ENCODE peak calls at places on chromosome 13, in seven cellular contexts. Y, G, I, S, P, O and U are unnamed samples.

GRCh38 chr13:72437458-72437857 is 290.0 kb downstream of the MZT1 start:
- DNase-seq in S (no peak), P (no peak), Y (no peak), G (no peak), I (no peak), O (no peak), U (no peak)

GRCh38 chr13:24271611-24272451 is 37.5 kb upstream of the C1QTNF9 start:
- DNase-seq in O (no peak), I (peak), Y (peak), G (no peak), P (no peak), S (peak), U (peak)

GRCh38 chr13:45500492-45501174 is 35.9 kb downstream of the COG3 start:
- DNase-seq in G (no peak), S (no peak), O (no peak), I (no peak), P (no peak), Y (no peak), U (no peak)

GRCh38 chr13:106417467-106418110 is 117.9 kb downstream of the EFNB2 start:
- DNase-seq in I (no peak), O (no peak), G (no peak), P (no peak), Y (no peak), S (no peak), U (no peak)

GRCh38 chr13:36954542-36954941 is 34.5 kb upstream of the SMAD9 start:
- DNase-seq in S (no peak), Y (no peak), G (no peak), I (no peak), P (no peak), O (no peak), U (no peak)

GRCh38 chr13:28636677-28637317 is 22.1 kb upstream of the POMP start:
- DNase-seq in O (no peak), Y (peak), I (no peak), G (peak), P (no peak), S (peak), U (no peak)

GRCh38 chr13:45315520-45316167 is 25.3 kb downstream of the TPT1 start:
- DNase-seq in I (no peak), Y (no peak), S (no peak), O (no peak), G (no peak), P (no peak), U (no peak)

GRCh38 chr13:25046985-25047660 is 48.8 kb upstream of the PABPC3 start:
- DNase-seq in O (no peak), S (no peak), G (no peak), I (peak), Y (peak), P (no peak), U (peak)

GRCh38 chr13:108958013-108958376 is 328.6 kb downstream of the MYO16 start:
- DNase-seq in I (no peak), Y (no peak), O (no peak), S (no peak), G (no peak), P (no peak), U (no peak)

DNA sequence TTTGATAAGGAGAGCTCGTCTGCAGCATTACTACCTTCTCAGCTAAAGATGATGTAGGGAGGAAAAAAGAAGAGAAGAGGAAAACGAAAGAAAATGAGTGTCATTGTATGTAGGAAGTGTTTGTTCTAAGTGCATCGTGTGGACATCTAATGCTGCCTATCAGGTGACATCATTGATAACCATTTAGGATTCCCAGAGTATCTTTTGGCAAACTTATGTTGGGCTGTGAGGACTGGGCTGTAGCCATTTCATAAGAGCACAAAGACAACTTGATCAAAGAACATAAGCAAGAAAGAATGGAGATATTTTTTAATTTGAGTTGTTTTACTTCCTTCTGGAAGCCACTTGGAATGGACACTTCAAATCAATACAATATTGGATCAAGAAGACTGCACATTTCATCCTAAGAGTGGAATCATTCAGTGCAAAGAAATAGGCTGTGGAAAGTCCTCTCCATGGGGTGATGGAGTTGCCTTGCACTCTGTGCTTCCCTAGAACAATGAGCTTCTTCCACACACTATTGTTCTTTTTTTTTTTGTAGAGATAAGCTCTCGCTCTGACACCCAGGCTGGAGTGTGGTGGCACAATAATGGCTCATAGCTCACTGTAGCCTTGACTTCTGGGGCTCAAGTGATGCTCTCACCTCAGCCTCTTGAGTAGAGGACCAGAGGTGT is 52.4 kb upstream of the UBL3 start:
- DNase-seq in Y (no peak), P (no peak), S (no peak), I (no peak), O (no peak), G (no peak), U (no peak)
- H3K27ac ChIP-seq in Y (no peak), P (no peak), S (no peak), I (peak), O (no peak), G (no peak), U (peak)

DNA sequence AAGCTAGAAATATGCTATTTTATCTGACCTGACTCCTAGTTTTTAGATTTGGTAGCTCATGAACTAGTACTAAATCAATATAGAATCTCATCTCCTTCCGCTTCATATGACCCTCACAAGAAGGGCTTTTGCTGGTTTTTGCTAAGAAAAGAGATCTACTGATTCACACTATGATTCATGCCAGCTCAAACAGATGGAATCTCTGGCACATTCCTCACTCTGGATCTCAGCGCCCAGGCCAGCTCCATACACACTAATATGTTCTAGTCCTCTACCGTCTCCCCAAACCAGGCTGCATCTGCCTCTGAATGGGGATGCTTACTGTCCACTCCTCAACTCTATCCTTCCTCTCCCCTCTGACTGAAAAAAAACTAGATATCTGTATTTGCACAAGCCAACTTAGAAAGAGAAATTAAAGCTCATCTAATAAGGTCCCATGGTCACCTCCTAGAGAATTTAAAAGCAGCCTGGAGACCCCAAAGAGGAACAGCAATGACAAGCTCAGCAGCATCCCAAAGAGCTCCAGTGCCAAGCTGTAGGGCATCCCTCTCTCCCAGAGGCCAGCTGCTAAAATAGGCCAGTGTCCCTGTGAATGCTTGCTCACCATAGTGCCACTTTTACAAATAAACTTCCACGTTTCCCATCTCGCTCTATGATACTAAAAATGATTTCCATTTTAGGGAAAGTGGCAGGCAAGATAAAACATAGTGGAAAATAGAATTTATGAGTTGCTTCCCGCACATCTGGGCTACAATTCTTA is 74.9 kb downstream of the LHFPL6 start:
- DNase-seq in P (no peak), G (no peak), S (no peak), O (peak), I (peak), Y (no peak), U (no peak)
- H3K27ac ChIP-seq in P (no peak), G (no peak), S (peak), O (no peak), I (no peak), Y (no peak), U (no peak)

GRCh38 chr13:98201178-98201577 is 24.1 kb upstream of the RNF113B start:
- DNase-seq in I (no peak), P (no peak), Y (no peak), S (no peak), O (no peak), G (no peak), U (no peak)

GRCh38 chr13:98199480-98199879 is 22.4 kb upstream of the RNF113B start:
- DNase-seq in I (no peak), S (no peak), O (no peak), P (no peak), Y (no peak), G (no peak), U (no peak)

GRCh38 chr13:98200211-98200878 is 23.3 kb upstream of the RNF113B start:
- DNase-seq in Y (no peak), I (no peak), O (no peak), G (no peak), S (no peak), P (no peak), U (no peak)

GRCh38 chr13:98202026-98202425 is 25.0 kb upstream of the RNF113B start:
- DNase-seq in O (no peak), P (no peak), Y (peak), S (no peak), I (no peak), G (no peak), U (no peak)

GRCh38 chr13:98198683-98199082 is 21.6 kb upstream of the RNF113B start:
- DNase-seq in O (no peak), S (no peak), I (no peak), Y (no peak), G (no peak), P (no peak), U (no peak)
- H3K27ac ChIP-seq in O (no peak), S (no peak), I (no peak), Y (no peak), G (no peak), P (no peak), U (no peak)

DNA sequence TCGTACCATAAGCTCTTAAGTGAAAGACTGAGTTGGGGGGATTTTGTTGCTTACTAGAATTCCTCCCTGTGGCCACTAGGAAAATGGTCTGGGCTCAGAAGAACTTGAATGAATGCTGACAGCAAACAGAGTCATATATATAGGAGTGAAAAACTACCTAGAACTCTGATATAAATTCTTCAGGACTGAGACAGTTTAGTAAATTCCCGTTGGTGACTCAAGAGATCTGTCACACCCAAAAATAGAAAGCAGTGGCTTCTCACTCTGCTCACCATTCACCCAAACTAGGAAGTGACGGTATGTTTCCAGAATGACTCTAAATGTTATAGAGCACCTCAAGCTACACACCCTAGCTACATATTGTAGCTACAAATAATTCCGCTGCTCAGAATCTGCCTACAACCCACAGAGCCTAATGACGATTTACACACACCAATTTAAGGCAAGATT is 116.2 kb downstream of the TBC1D4 start:
- DNase-seq in I (no peak), G (no peak), P (no peak), Y (no peak), S (no peak), O (no peak), U (no peak)
- H3K27ac ChIP-seq in I (no peak), G (no peak), P (no peak), Y (no peak), S (peak), O (peak), U (no peak)

GRCh38 chr13:114140909-114141255 is 8.5 kb upstream of the RASA3 start:
- DNase-seq in O (no peak), S (no peak), G (no peak), I (no peak), P (no peak), Y (no peak), U (no peak)
- H3K27ac ChIP-seq in O (no peak), S (no peak), G (no peak), I (no peak), P (no peak), Y (no peak), U (no peak)

DNA sequence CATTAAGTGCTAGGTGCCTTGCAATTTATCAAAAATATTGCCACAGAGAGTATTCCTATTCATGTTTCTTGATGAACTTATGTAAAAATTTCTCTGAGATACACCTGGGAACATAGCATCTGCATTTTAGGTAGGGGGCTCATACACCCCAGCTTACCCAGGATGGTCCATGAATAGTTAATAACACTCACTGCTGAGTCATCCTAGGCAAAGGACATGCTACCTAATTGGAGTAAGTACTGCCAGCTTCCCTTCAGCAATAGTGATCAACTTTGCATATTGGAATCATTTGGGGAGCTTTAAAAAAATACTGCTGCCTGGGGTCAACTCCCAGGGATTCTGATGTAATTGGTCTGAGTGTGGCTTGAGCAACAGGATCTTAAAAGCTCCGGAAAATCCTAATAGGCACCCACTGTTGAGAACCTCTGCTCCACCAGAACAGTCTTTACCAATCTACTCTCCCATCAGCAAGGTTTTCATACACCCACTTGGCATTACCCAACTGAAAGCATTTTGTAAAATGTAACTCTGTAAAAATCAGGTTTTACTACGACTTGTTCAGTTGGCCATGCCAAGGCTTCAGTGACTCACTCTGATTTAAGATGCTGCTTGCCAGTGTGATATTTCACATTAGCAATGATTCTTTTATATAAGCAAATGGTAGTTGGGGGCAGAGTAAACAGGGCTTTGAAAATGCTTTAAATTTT is 67.2 kb upstream of the FNDC3A start:
- DNase-seq in G (no peak), I (no peak), S (no peak), P (no peak), O (no peak), Y (no peak), U (no peak)
- H3K27ac ChIP-seq in G (no peak), I (no peak), S (no peak), P (no peak), O (no peak), Y (no peak), U (no peak)

GRCh38 chr13:113220877-113221276 is 11.5 kb downstream of the CUL4A start:
- DNase-seq in P (no peak), I (no peak), O (no peak), S (no peak), G (no peak), Y (peak), U (no peak)
- H3K27ac ChIP-seq in P (no peak), I (no peak), O (peak), S (peak), G (no peak), Y (no peak), U (no peak)

GRCh38 chr13:94079876-94080275 is 399.6 kb downstream of the DCT start:
- DNase-seq in G (no peak), P (no peak), I (no peak), Y (no peak), O (no peak), S (no peak), U (no peak)
- H3K27ac ChIP-seq in G (no peak), P (no peak), I (no peak), Y (no peak), O (no peak), S (no peak), U (no peak)

DNA sequence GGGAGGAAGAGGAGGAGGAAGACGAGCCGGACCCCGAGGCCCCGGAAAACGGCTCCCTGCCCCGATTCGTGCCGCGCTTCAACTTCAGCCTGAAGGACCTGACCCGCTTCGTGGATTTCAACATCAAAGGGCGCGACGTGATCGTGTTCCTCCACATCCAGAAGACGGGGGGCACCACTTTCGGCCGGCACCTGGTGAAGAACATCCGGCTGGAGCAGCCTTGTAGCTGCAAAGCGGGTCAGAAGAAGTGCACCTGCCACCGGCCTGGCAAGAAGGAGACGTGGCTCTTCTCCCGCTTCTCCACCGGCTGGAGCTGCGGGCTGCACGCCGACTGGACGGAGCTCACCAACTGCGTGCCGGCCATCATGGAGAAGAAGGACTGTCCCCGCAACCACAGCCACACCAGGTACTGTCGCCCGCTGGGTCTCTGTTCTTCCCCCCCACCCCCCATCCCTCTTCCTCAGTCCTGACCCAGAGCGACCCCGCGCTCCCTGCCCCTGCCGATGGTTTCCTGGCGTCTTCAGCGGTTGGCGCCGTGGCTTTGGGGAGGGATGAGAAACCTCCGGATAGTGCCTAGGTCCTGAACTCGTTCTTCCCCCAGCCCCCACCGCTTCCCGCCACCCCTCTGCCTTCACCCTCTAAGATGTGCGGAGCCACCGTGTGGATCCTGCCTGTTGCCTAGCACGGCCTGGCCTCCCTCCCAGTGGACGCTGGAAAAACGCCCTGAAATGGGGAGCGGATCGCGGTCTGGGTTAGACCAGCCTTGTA is 1.4 kb downstream of the HS6ST3 start:
- DNase-seq in I (no peak), G (no peak), S (no peak), O (peak), Y (peak), P (no peak), U (no peak)
- H3K27ac ChIP-seq in I (no peak), G (no peak), S (no peak), O (no peak), Y (no peak), P (no peak), U (no peak)

GRCh38 chr13:41313117-41313516 is 2.0 kb downstream of the NAA16 start:
- DNase-seq in I (no peak), G (no peak), O (no peak), S (no peak), Y (peak), P (no peak), U (no peak)

GRCh38 chr13:41310963-41311606 is at the start of gene NAA16:
- DNase-seq in S (peak), Y (peak), O (peak), P (peak), G (peak), I (peak), U (peak)

GRCh38 chr13:41308241-41308640 is 2.8 kb upstream of the NAA16 start:
- DNase-seq in Y (no peak), S (no peak), I (no peak), P (no peak), O (no peak), G (no peak), U (no peak)

GRCh38 chr13:41313659-41314197 is 2.7 kb downstream of the NAA16 start:
- DNase-seq in G (no peak), O (no peak), Y (no peak), P (no peak), S (no peak), I (no peak), U (no peak)

GRCh38 chr13:41311607-41312500 is 787 bp downstream of the NAA16 start:
- DNase-seq in S (peak), Y (peak), P (no peak), O (peak), G (no peak), I (peak), U (peak)
- H3K27ac ChIP-seq in S (peak), Y (peak), P (peak), O (peak), G (peak), I (peak), U (peak)